ENCODE peak calls at places on chromosomes 12 and 14, in nine cellular contexts. J is H1, M is astrocyte, G is pancreas, K is lung, B is IMR-90, U is transverse colon, C is adrenal gland, T is neural progenitor cell. E is an unnamed sample. For H3K4me1, the result is how much of the 10 kb centered on the place peaks cover.

GRCh38 chr12:27965411-27965810 is 7.1 kb downstream of the PTHLH start:
- DNase-seq in J (no peak), M (peak), G (no peak), K (no peak), B (peak), U (no peak), C (no peak), T (no peak), E (no peak)

GRCh38 chr14:90608281-90608680 is 207.9 kb downstream of the TTC7B start:
- DNase-seq in J (no peak), M (no peak), G (no peak), K (no peak), B (no peak), U (no peak), C (no peak), T (no peak), E (no peak)

GRCh38 chr14:77123381-77124344 is 17.9 kb downstream of the ZDHHC22 start:
- DNase-seq in J (no peak), M (no peak), G (peak), K (peak), B (no peak), U (peak), C (peak), T (no peak), E (no peak)

GRCh38 chr12:132247718-132248438 is 81.5 kb downstream of the GALNT9 start:
- DNase-seq in J (no peak), M (no peak), G (no peak), K (no peak), B (no peak), U (no peak), C (no peak), T (no peak), E (no peak)

GRCh38 chr12:14853966-14854365 is 10.6 kb upstream of the ART4 start:
- DNase-seq in J (no peak), M (no peak), G (no peak), K (no peak), B (no peak), U (no peak), C (no peak), T (no peak), E (no peak)

GRCh38 chr12:129028824-129029223 is 175.5 kb downstream of the GLT1D1 start:
- DNase-seq in J (no peak), M (no peak), G (no peak), K (peak), B (no peak), U (no peak), C (no peak), T (no peak), E (no peak)

GRCh38 chr12:96136720-96137378 is 57.3 kb upstream of the ELK3 start:
- DNase-seq in J (no peak), M (peak), G (no peak), K (no peak), B (peak), U (no peak), C (no peak), T (no peak), E (no peak)

GRCh38 chr12:114933428-114934160 is 249.6 kb upstream of the TBX3 start:
- DNase-seq in J (no peak), M (peak), G (no peak), K (no peak), B (peak), U (no peak), C (peak), T (no peak), E (no peak)

GRCh38 chr12:15522574-15523187 is 200.4 kb downstream of the PTPRO start:
- DNase-seq in J (no peak), M (peak), G (no peak), K (no peak), B (peak), U (no peak), C (no peak), T (peak), E (no peak)

GRCh38 chr12:124629799-124630198 is 62.4 kb upstream of the NCOR2 start:
- DNase-seq in J (no peak), M (peak), G (no peak), K (no peak), B (no peak), U (no peak), C (no peak), T (no peak), E (no peak)
- H3K27ac ChIP-seq in J (no peak), M (no peak), G (no peak), K (no peak), B (no peak), U (no peak), C (no peak), T (no peak), E (peak)

DNA sequence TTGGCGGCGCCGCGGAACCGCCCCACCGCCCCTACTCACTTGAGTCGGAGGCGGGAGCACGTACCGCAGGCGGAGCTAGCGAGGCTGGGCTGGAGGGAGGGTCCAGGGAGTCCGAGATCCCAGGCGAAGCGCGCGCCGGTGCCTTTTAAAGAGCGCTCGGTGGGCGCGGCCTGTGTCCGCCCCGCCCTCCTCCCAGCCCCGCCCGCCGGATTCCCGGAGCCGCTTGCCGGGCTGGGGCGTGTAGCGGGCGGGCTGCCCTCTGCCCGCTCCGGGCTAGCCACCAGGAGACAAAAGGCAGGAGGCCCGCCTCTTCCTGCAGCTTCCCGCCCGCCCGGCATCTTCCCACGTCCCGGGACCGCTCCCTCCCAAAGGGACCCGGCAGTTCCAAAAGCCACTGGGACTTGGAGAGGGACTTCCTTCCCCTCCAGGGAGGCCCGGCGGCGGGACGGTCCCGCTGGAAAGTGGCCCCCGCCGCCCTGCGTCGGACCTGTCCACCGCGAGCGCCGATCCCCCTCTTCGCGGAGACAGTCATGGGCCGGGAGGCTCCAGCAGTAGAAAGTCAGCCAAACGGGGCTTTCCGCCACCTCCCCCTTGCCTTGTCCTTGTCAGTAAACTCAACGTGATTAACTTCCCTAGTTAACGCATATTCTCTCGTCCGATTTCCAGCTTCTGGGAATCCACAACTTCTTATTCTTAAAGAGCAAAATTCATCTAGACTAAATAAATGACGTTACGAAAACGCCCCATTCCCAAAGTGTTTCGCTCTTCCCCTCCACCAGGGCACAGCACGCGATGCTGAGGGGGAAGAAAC is at the start of gene CSRP2:
- DNase-seq in J (peak), M (peak), G (peak), K (peak), B (peak), U (peak), C (peak), T (peak), E (peak)
- TF ChIP-seq CTCF in J (peak), M (peak), G (no peak), K (no peak), B (peak), U (peak), C (peak), T (peak), E (peak)

DNA sequence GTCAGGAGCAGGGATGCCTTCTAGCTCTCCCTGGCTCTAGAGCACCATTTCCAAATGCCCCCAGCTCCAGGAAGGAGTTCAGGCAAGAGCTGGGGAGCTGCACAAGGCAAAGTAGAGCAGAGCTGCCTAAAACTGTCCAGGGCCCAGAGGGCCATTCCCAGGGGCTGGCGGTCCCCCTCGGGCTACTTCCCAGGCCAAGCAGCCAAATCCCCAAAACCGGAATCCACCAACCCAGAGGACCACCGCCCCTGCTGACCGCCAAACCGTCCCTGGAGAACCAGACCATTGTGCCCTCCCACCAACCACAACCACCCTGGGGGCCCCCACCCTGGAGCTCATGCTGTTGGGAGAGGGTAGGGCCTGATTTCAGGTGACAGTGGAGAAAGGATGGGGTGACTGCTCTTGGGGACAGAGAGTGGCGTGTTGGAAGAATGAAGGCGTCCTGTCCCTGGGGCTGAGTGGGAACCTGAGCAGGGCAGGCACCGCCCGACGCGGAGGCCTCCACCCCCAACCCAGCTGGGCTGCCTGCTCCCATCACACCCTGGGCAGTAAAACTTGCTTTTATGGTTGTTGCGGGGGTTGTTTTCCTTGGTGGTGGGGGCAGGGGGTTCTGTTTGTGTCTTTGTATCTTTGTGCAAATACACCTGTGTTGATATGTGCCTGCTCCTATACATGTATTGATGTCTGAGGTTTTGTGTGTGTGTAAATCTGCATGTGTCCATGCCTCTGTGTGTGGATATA is 24.0 kb upstream of the KRT78 start:
- DNase-seq in J (no peak), M (no peak), G (no peak), K (no peak), B (no peak), U (peak), C (no peak), T (no peak), E (no peak)
- H3K4me1 ChIP-seq in J (under half), M (under half), G (under half), K (under half), B (under half), U (half or more), C (under half), T (under half), E (under half)

GRCh38 chr14:50335389-50335788 is 23.3 kb downstream of the DMAC2L start:
- DNase-seq in J (peak), M (peak), G (peak), K (no peak), B (peak), U (peak), C (peak), T (peak), E (no peak)
- H3K27ac ChIP-seq in J (peak), M (peak), G (peak), K (peak), B (peak), U (peak), C (peak), T (peak), E (peak)

E was measured in ascending aorta.